ENCODE peak calls at places on chromosome 10, in four cellular contexts. A is IMR-90, X is endothelial cell of umbilical vein, O is sigmoid colon. L is an unnamed sample.

GRCh38 chr10:118397391-118397790 is 55.3 kb upstream of the FAM204A start:
- DNase-seq in A (no peak), X (no peak), O (no peak), L (no peak)

GRCh38 chr10:20257422-20257821 is 441.2 kb downstream of the PLXDC2 start:
- DNase-seq in A (no peak), X (no peak), O (no peak), L (no peak)

GRCh38 chr10:61937631-61938284 is 36.3 kb downstream of the ARID5B start:
- DNase-seq in A (peak; percentile 68), X (peak; percentile 79), O (no peak), L (no peak)

GRCh38 chr10:13100349-13101294 is 659 bp downstream of the OPTN start:
- DNase-seq in A (peak; percentile 31), X (peak; percentile 53), O (peak; percentile 74), L (peak; percentile 65)

GRCh38 chr10:103491729-103492364 is 1.7 kb upstream of the NEURL1 start:
- DNase-seq in A (peak; percentile 98), X (peak; percentile 38), O (no peak), L (peak; percentile 49)

GRCh38 chr10:101241840-101242707 is 12.8 kb upstream of the LBX1 start:
- DNase-seq in A (peak; percentile 47), X (no peak), O (no peak), L (no peak)

GRCh38 chr10:92490387-92490786 is 83.5 kb downstream of the IDE start:
- DNase-seq in A (peak; percentile 87), X (no peak), O (no peak), L (no peak)

GRCh38 chr10:16987129-16987670 is 142.4 kb downstream of the CUBN start:
- DNase-seq in A (peak; percentile 87), X (peak; percentile 83), O (no peak), L (no peak)

GRCh38 chr10:105742184-105742583 is 1101.1 kb downstream of the SORCS3 start:
- DNase-seq in A (no peak), X (no peak), O (no peak), L (peak; percentile 77)

GRCh38 chr10:36114141-36114540 is 472.0 kb upstream of the FZD8 start:
- DNase-seq in A (no peak), X (no peak), O (no peak), L (no peak)

GRCh38 chr10:126124044-126124443 is 227.7 kb downstream of the FANK1 start:
- DNase-seq in A (no peak), X (no peak), O (no peak), L (no peak)

GRCh38 chr10:11397566-11397965 is 213.9 kb downstream of the USP6NL start:
- DNase-seq in A (no peak), X (no peak), O (no peak), L (no peak)

GRCh38 chr10:133217800-133218589 is 12.0 kb upstream of the UTF1 start:
- DNase-seq in A (no peak), X (no peak), O (no peak), L (no peak)

GRCh38 chr10:126242352-126243260 is 145.7 kb downstream of the ADAM12 start:
- DNase-seq in A (peak; percentile 92), X (no peak), O (no peak), L (peak; percentile 6)

GRCh38 chr10:129532838-129533237 is 65.8 kb downstream of the MGMT start:
- DNase-seq in A (no peak), X (peak; percentile 13), O (no peak), L (no peak)

GRCh38 chr10:90417466-90418210 is 440.2 kb downstream of the HTR7 start:
- DNase-seq in A (peak; percentile 41), X (no peak), O (no peak), L (no peak)

GRCh38 chr10:105149371-105149871 is 508.3 kb downstream of the SORCS3 start:
- DNase-seq in A (no peak), X (no peak), O (no peak), L (no peak)

GRCh38 chr10:68787813-68788212 is 39.5 kb upstream of the STOX1 start:
- DNase-seq in A (no peak), X (no peak), O (no peak), L (no peak)

GRCh38 chr10:72330059-72330426 is 24.7 kb downstream of the DNAJB12 start:
- DNase-seq in A (no peak), X (no peak), O (no peak), L (no peak)

GRCh38 chr10:72331575-72332422 is 22.9 kb downstream of the DNAJB12 start:
- DNase-seq in A (peak; percentile 31), X (peak; percentile 86), O (peak; percentile 91), L (peak; percentile 91)

GRCh38 chr10:72328045-72328828 is 26.5 kb downstream of the DNAJB12 start:
- DNase-seq in A (peak; percentile 57), X (peak; percentile 72), O (peak; percentile 89), L (peak; percentile 64)

GRCh38 chr10:72328829-72329204 is 25.9 kb downstream of the DNAJB12 start:
- DNase-seq in A (no peak), X (no peak), O (no peak), L (no peak)

DNA sequence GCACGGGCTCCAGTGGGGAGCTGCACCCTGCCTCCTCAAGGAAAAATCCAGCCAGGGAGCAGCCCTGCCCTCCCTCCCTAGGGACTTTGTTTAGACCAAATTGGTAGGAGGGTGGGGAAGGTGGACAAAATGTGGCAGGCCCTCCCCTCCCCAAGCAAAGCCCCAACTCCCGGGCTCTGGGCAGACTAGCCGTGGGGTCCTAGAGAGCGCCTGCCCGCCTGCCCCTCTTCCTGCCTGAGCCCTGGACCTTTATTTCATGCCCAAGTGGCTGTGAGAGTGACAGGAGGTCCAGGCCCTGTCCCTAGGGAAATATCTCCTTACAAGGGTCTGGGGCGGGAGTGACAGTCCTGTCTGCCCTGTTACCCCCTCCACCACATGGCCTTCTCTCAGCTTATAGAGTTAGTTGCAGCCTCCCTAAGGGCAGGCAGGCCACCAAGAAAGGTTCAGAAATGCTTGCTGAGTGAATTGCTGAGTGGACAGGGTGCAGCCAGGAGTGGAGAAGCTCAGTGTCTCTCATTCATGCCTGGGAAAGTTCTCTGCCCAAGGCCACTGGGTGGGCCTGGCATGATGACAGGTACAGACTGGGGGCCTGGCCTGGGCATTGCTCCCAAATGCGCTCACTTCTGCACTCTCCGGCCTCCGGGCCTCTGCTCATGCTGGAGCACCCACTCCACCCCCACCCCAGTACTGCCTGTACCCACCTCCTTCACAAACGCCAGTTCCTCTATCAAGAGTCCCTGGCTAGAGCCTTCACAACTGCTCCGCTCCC is 25.2 kb downstream of the DNAJB12 start:
- DNase-seq in A (no peak), X (no peak), O (no peak), L (no peak)
- H3K4me1 ChIP-seq in A (peaks cover 24% of the 10 kb centered on the region), X (peaks cover 47% of the 10 kb centered on the region), O (peaks cover 55% of the 10 kb centered on the region), L (peaks cover 9% of the 10 kb centered on the region)

GRCh38 chr10:123139165-123139520 is 3.4 kb downstream of the HMX3 start:
- DNase-seq in A (no peak), X (no peak), O (no peak), L (no peak)
- H3K4me1 ChIP-seq in A (peaks cover 2% of the 10 kb centered on the region), X (peaks cover 3% of the 10 kb centered on the region), O (peaks cover 58% of the 10 kb centered on the region), L (no peaks in the 10 kb centered on the region)

DNA sequence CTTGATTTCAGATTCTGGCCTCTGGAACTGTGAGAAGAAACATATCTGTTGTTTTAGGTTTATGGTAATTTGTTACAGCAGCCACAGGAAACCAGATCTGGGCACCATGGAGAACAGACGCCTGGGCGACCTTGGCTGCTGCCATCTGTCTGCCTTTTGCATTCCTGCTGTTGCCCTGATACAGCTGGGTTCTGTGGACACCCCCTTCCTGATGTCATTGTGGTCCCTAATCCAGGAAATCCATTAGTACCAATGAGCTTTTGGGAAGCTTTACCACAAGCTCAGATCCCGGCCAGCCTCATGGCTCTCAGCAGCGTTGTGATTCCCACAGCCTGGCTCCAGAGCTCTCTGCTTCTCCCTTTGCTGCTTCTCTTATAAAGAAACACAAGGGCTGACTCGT is 174.2 kb upstream of the NPS start:
- DNase-seq in A (no peak), X (no peak), O (no peak), L (no peak)
- H3K4me1 ChIP-seq in A (peaks cover 8% of the 10 kb centered on the region), X (no peaks in the 10 kb centered on the region), O (no peaks in the 10 kb centered on the region), L (no peaks in the 10 kb centered on the region)

DNA sequence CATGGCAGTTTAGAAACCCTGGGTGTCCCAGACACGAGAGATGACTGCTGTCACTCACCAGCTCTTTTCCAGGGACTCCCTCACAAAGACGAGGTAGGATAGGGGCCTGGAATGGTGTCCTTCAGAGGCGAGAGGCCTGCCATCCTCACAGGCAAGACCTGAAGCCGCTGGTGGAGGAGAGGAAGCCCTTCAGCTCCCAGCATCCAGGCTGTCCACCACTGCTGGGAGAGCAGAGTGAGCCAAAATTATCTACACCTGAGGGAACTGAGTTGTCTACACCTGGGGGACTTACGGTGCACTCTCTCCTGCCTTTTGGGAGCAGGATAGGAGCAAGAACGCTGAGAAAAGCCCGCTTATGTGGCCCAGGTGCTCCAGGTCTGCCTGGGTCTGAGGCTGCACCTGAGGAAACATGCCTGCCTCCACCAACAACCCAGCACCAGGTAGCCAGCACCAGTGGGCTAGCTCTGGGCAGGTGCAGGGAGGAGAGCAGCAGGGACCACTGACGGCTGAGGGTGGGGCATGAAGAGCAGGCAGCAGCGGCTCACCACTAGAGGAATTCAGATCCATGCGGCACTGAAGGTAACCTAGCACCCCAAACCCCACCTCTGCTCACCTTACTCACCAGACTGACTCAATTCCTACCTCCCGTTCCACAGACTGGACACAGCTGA is 357.2 kb downstream of the SH2D4B start:
- DNase-seq in A (no peak), X (no peak), O (no peak), L (no peak)
- H3K4me1 ChIP-seq in A (no peaks in the 10 kb centered on the region), X (no peaks in the 10 kb centered on the region), O (no peaks in the 10 kb centered on the region), L (no peaks in the 10 kb centered on the region)

GRCh38 chr10:22319559-22320558 is 1.0 kb upstream of the BMI1 start:
- DNase-seq in A (no peak), X (peak; percentile 47), O (no peak), L (no peak)
- H3K4me1 ChIP-seq in A (no peaks in the 10 kb centered on the region), X (peaks cover 25% of the 10 kb centered on the region), O (peaks cover 63% of the 10 kb centered on the region), L (peaks cover 2% of the 10 kb centered on the region)

GRCh38 chr10:97028126-97028831 is 157.5 kb downstream of the SLIT1 start:
- DNase-seq in A (peak; percentile 82), X (no peak), O (no peak), L (no peak)

GRCh38 chr10:97024181-97025073 is 161.3 kb downstream of the SLIT1 start:
- DNase-seq in A (peak; percentile 93), X (peak; percentile 80), O (no peak), L (peak; percentile 45)

GRCh38 chr10:97028832-97029178 is 157.0 kb downstream of the SLIT1 start:
- DNase-seq in A (no peak), X (no peak), O (no peak), L (no peak)

GRCh38 chr10:97023401-97024180 is 162.2 kb downstream of the SLIT1 start:
- DNase-seq in A (no peak), X (no peak), O (no peak), L (no peak)

DNA sequence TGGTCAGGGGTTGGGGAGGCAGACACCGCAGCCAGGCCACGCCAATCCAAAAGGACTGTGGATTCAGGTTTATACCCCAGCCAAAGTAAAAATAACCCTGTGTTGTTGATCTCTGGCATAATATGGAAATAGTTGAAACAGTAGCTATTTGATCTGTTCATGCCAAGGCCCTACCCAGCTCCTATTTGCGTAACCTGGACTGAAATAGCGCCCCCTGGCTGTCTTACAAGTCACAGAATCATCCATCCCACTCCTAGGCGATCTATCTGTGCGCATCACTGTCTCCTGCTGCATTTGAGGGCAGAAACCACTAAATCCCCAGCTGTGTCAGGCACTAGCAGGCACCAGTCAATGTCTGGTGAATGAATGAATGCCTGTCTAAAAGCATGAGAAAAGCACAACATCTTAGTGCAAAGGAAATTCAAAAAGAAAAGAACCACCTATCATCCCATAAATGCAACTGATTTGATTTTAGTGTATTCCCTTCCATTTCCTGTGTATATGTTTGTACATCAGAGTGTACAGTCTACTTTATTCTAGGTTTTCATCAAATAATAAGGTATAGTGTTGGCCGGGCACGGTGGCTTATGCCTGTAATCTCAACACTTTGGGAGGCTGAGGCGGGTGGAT is 160.0 kb downstream of the SLIT1 start:
- DNase-seq in A (peak; percentile 40), X (peak; percentile 34), O (peak; percentile 63), L (peak; percentile 58)
- H3K4me1 ChIP-seq in A (peaks cover 7% of the 10 kb centered on the region), X (peaks cover 18% of the 10 kb centered on the region), O (peaks cover 24% of the 10 kb centered on the region), L (peaks cover 8% of the 10 kb centered on the region)